ENCODE peak calls at places on chromosomes 3 and 15, in four cellular contexts. F is GM12878, Q is K562, D is GM12891. Z is an unnamed sample.

GRCh38 chr15:75452968-75453702 is 1.6 kb upstream of the SIN3A start:
- DNase-seq in F (peak; percentile 30), Q (peak; percentile 73), D (no peak), Z (peak; percentile 76)

GRCh38 chr3:54374214-54374855 is 252.0 kb downstream of the CACNA2D3 start:
- DNase-seq in F (no peak), Q (peak; percentile 9), D (peak; percentile 4), Z (no peak)

GRCh38 chr3:60573494-60573893 is 677.8 kb downstream of the FHIT start:
- DNase-seq in F (no peak), Q (no peak), D (no peak), Z (no peak)

GRCh38 chr3:53803124-53803815 is 42.9 kb downstream of the CHDH start:
- DNase-seq in F (no peak), Q (no peak), D (no peak), Z (no peak)

GRCh38 chr3:155646554-155647189 is 98.2 kb downstream of the PLCH1 start:
- DNase-seq in F (no peak), Q (no peak), D (no peak), Z (no peak)

GRCh38 chr3:61333562-61333961 is 82.3 kb upstream of the FHIT start:
- DNase-seq in F (no peak), Q (no peak), D (no peak), Z (no peak)

GRCh38 chr3:152899306-152899705 is 64.4 kb downstream of the P2RY1 start:
- DNase-seq in F (no peak), Q (no peak), D (no peak), Z (no peak)

GRCh38 chr3:106820726-106821362 is 556.4 kb upstream of the CCDC54 start:
- DNase-seq in F (no peak), Q (no peak), D (no peak), Z (no peak)

GRCh38 chr3:53379898-53380297 is 32.6 kb upstream of the DCP1A start:
- DNase-seq in F (no peak), Q (no peak), D (no peak), Z (no peak)

GRCh38 chr15:81012588-81012987 is 11.9 kb downstream of the TLNRD1 start:
- DNase-seq in F (no peak), Q (no peak), D (no peak), Z (no peak)

GRCh38 chr3:42839616-42840015 is 30.4 kb downstream of the ACKR2 start:
- DNase-seq in F (peak; percentile 45), Q (peak; percentile 86), D (peak; percentile 28), Z (peak; percentile 42)

GRCh38 chr3:58725326-58725853 is 58.8 kb upstream of the FAM3D start:
- DNase-seq in F (no peak), Q (no peak), D (no peak), Z (no peak)

DNA sequence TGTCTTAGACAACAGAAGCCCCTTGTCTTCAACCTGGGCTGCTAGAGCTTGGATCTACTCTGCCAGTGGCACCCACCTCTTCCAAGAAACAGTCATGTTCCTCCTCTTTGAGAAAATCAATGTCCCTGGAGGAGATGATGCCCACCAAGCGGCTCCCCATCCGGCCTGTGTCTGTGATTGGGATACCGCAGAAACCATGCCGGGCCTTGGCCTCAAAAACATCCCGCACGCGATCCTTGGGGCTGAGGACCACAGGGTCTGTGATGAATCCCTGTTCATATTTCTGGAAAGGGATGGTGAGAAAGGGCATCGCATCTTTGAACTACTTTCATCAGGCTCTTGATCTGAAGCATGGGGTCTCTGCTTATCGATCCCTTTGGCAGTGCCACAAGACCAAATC is 1.6 kb downstream of the IMPDH2 start:
- DNase-seq in F (no peak), Q (no peak), D (no peak), Z (no peak)
- TF ChIP-seq POLR2AphosphoS5 in F (no peak), Q (peak; percentile 7), D (no peak), Z (peak; percentile 12)

DNA sequence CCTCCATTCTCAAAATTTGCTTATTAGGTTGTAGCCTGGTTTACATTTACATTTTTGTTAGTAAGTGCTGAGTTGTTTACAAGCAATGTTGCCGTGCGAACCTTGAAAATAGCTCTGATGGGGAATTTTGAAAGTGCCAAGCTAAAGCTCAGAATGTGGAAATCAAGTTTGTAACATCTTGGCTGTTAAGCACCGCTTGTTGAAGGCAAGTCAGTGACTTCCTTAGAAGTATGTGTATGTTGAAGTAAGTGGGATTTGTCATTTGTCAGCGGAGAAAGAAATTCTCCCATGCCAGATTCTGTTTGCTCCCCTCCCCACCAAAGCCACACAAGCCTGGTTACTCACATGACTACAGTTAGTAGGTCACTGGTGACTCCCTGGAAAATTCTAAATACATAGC is 390.8 kb upstream of the SEMA6D start:
- DNase-seq in F (no peak), Q (no peak), D (no peak), Z (no peak)
- TF ChIP-seq SPI1 in F (no peak), Q (no peak), D (no peak), Z (no peak)

GRCh38 chr3:14902719-14903118 is 44.7 kb upstream of the NR2C2 start:
- DNase-seq in F (no peak), Q (no peak), D (no peak), Z (no peak)
- TF ChIP-seq POLR2AphosphoS5 in F (no peak), Q (no peak), D (no peak), Z (no peak)

GRCh38 chr3:51985063-51985462 is 1.7 kb downstream of the ACY1 start:
- DNase-seq in F (no peak), Q (no peak), D (no peak), Z (no peak)

GRCh38 chr3:51988286-51989146 is 5.2 kb downstream of the ACY1 start:
- DNase-seq in F (no peak), Q (no peak), D (no peak), Z (no peak)

GRCh38 chr3:51983578-51984268 is 388 bp downstream of the ACY1 start:
- DNase-seq in F (no peak), Q (peak; percentile 57), D (no peak), Z (no peak)

GRCh38 chr3:51984269-51984647 is 923 bp downstream of the ACY1 start:
- DNase-seq in F (no peak), Q (no peak), D (no peak), Z (no peak)

GRCh38 chr3:51985971-51986947 is 2.9 kb downstream of the ACY1 start:
- DNase-seq in F (no peak), Q (peak; percentile 23), D (no peak), Z (no peak)
- TF ChIP-seq SPI1 in F (no peak), Q (no peak), D (no peak), Z (no peak)

GRCh38 chr15:90762109-90762508 is 45.0 kb downstream of the BLM start:
- DNase-seq in F (no peak), Q (no peak), D (no peak), Z (peak; percentile 92)
- TF ChIP-seq POLR2AphosphoS5 in F (no peak), Q (no peak), D (no peak), Z (peak; percentile 60)

GRCh38 chr3:57046120-57046519 is 14.3 kb upstream of the SPATA12 start:
- DNase-seq in F (no peak), Q (no peak), D (no peak), Z (no peak)

GRCh38 chr3:57052662-57053061 is 7.8 kb upstream of the SPATA12 start:
- DNase-seq in F (no peak), Q (no peak), D (no peak), Z (no peak)

GRCh38 chr3:57048728-57049127 is 11.7 kb upstream of the SPATA12 start:
- DNase-seq in F (no peak), Q (no peak), D (no peak), Z (no peak)

GRCh38 chr3:57043518-57043917 is 16.9 kb upstream of the SPATA12 start:
- DNase-seq in F (no peak), Q (no peak), D (no peak), Z (no peak)

GRCh38 chr3:57048052-57048671 is 12.3 kb upstream of the SPATA12 start:
- DNase-seq in F (no peak), Q (peak; percentile 6), D (no peak), Z (no peak)
- TF ChIP-seq SPI1 in F (no peak), Q (no peak), D (no peak), Z (no peak)

DNA sequence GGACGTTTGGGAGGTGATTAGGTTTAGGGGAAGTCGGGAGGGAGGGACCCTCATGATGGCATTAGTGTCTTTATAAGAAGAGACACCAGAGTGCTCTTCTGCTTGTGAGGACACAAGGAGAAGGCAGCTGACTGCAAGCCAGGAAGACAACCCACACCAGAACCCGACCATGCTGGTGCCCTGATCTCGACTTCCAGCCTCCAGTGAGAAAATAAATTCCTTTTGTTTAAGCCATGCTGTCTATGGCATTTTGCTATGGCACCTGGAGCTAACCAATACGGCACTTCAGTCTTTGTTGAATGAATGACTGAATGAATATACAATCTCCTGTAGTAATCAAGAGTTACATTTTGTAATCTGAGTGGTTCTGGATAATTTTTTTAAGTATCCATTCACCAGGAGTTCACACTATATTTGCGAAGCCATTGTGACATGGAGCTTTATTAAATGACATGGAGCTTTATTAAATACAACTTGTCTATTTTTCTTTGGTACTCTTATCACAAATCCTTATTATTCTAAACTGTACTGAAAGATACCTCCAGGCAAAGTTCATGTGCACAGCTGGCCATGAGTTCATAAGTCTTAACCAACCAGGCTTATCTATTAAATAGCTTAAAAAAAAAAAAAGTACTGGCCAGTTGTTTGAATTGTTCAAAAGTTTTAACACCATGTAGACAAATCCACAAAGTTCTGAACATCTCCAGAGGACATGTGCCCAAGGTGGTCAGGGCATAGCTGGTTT is 24.8 kb upstream of the BHLHE40 start:
- DNase-seq in F (no peak), Q (no peak), D (no peak), Z (no peak)
- TF ChIP-seq POLR2AphosphoS5 in F (no peak), Q (no peak), D (no peak), Z (no peak)

GRCh38 chr15:68479406-68479805 is 47.4 kb upstream of the ITGA11 start:
- DNase-seq in F (no peak), Q (no peak), D (no peak), Z (no peak)
- TF ChIP-seq SPI1 in F (no peak), Q (no peak), D (no peak), Z (no peak)

DNA sequence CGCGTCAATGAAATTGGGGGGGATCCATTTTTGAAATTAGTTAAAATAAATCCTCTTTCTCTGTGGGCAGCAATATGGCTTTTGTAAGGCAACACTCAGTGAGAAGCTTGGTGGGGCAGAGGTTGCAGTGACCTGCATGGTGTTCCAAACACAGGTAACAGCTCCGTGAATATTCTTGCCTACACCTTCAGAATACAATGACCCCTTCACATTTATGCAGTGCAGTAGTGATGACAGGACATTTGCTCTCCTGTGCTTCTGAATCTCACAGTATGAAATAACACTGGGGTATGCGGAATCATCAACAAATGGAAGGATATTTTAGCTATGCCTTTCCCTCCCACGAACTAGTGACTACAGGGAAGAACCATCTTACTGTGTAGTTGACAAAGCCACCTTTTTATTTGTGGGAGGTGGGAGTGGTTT is 6.9 kb downstream of the AHSG start:
- DNase-seq in F (no peak), Q (no peak), D (no peak), Z (no peak)
- TF ChIP-seq POLR2AphosphoS5 in F (no peak), Q (no peak), D (no peak), Z (no peak)

GRCh38 chr3:139120336-139120971 is 75.8 kb upstream of the PRR23C start:
- DNase-seq in F (no peak), Q (peak; percentile 50), D (no peak), Z (peak; percentile 48)
- TF ChIP-seq SPI1 in F (no peak), Q (no peak), D (no peak), Z (no peak)

Z was measured in HL-60.